ENCODE peak calls at places on chromosomes 3 and 15, in four cellular contexts. O, K, Q and D are unnamed samples.

GRCh38 chr3:73784647-73785420 is 160.1 kb upstream of the PDZRN3 start:
- DNase-seq in K (no peak), Q (no peak), O (no peak), D (no peak)

GRCh38 chr3:64918989-64919388 is 231.2 kb upstream of the ADAMTS9 start:
- DNase-seq in Q (no peak), K (no peak), O (no peak), D (no peak)

GRCh38 chr15:79743032-79743431 is 153.8 kb downstream of the MTHFS start:
- DNase-seq in O (no peak), Q (no peak), K (no peak), D (no peak)

GRCh38 chr3:119360736-119361462 is 66.7 kb downstream of the ARHGAP31 start:
- DNase-seq in O (no peak), K (peak; percentile 68), Q (no peak), D (no peak)

GRCh38 chr15:68352401-68353062 is 75.0 kb downstream of the FEM1B start:
- DNase-seq in Q (peak; percentile 72), O (no peak), K (no peak), D (peak; percentile 83)

GRCh38 chr3:131393868-131394267 is 12.3 kb downstream of the NUDT16 start:
- DNase-seq in O (no peak), K (no peak), Q (no peak), D (no peak)

GRCh38 chr3:197504239-197505191 is 51.3 kb downstream of the BDH1 start:
- DNase-seq in K (no peak), O (no peak), Q (no peak), D (no peak)

GRCh38 chr15:55734641-55735040 is 8.3 kb downstream of the PRTG start:
- DNase-seq in Q (no peak), O (no peak), K (no peak), D (no peak)

GRCh38 chr3:111801697-111802655 is 57.1 kb upstream of the PHLDB2 start:
- DNase-seq in K (no peak), Q (no peak), O (no peak), D (no peak)

GRCh38 chr3:43238801-43239200 is 47.5 kb upstream of the SNRK start:
- DNase-seq in O (no peak), Q (no peak), K (no peak), D (no peak)

GRCh38 chr15:78347586-78348543 is 7.7 kb downstream of the CRABP1 start:
- DNase-seq in Q (no peak), O (no peak), K (no peak), D (no peak)

GRCh38 chr3:79178471-79178870 is 589.3 kb downstream of the ROBO1 start:
- DNase-seq in O (no peak), Q (no peak), K (no peak), D (no peak)

GRCh38 chr3:15929944-15930571 is 132.3 kb upstream of the ANKRD28 start:
- DNase-seq in O (no peak), Q (no peak), K (no peak), D (no peak)

GRCh38 chr3:156516951-156517350 is 38.0 kb downstream of the SSR3 start:
- DNase-seq in Q (no peak), O (no peak), K (no peak), D (no peak)

GRCh38 chr3:16151109-16151508 is 23.4 kb upstream of the GALNT15 start:
- DNase-seq in Q (no peak), O (peak; percentile 76), K (no peak), D (no peak)

GRCh38 chr3:79063629-79064028 is 704.2 kb downstream of the ROBO1 start:
- DNase-seq in O (no peak), K (no peak), Q (no peak), D (no peak)

GRCh38 chr3:141050576-141050912 is 603 bp upstream of the SPSB4 start:
- DNase-seq in K (peak; percentile 76), O (no peak), Q (no peak), D (no peak)

GRCh38 chr15:88098317-88098716 is 158.2 kb downstream of the NTRK3 start:
- DNase-seq in Q (no peak), O (no peak), K (no peak), D (no peak)

GRCh38 chr15:100108346-100108745 is 233.4 kb downstream of the ADAMTS17 start:
- DNase-seq in K (no peak), Q (no peak), O (no peak), D (no peak)

GRCh38 chr15:82128401-82129143 is 82.8 kb upstream of the MEX3B start:
- DNase-seq in Q (peak; percentile 19), O (no peak), K (no peak), D (no peak)

GRCh38 chr3:13564751-13565560 is 16.0 kb downstream of the FBLN2 start:
- DNase-seq in Q (no peak), K (no peak), O (no peak), D (no peak)

GRCh38 chr15:31523027-31523654 is 196.5 kb downstream of the KLF13 start:
- DNase-seq in Q (no peak), O (no peak), K (no peak), D (no peak)

GRCh38 chr3:101966202-101966722 is 116.9 kb downstream of the NFKBIZ start:
- DNase-seq in Q (no peak), O (no peak), K (no peak), D (no peak)

GRCh38 chr3:101963902-101964362 is 114.6 kb downstream of the NFKBIZ start:
- DNase-seq in K (no peak), O (no peak), Q (no peak), D (no peak)

GRCh38 chr3:101970212-101970611 is 120.9 kb downstream of the NFKBIZ start:
- DNase-seq in O (no peak), Q (no peak), K (no peak), D (no peak)

GRCh38 chr3:101962055-101962454 is 112.7 kb downstream of the NFKBIZ start:
- DNase-seq in K (no peak), Q (no peak), O (no peak), D (no peak)

GRCh38 chr3:101964861-101965260 is 115.5 kb downstream of the NFKBIZ start:
- DNase-seq in Q (no peak), O (no peak), K (peak; percentile 19), D (no peak)
- TF ChIP-seq CTCF in Q (no peak), O (no peak), K (no peak), D (no peak)

GRCh38 chr15:72474466-72474911 is 359 bp downstream of the ARIH1 start:
- DNase-seq in Q (no peak), K (no peak), O (no peak), D (no peak)

GRCh38 chr15:72474912-72475601 is 927 bp downstream of the ARIH1 start:
- DNase-seq in K (peak; percentile 74), O (peak; percentile 48), Q (peak; percentile 92), D (peak; percentile 76)

GRCh38 chr15:72475674-72476073 is 1.5 kb downstream of the ARIH1 start:
- DNase-seq in K (no peak), Q (no peak), O (no peak), D (no peak)

GRCh38 chr15:72473670-72474465 is at the start of gene ARIH1:
- DNase-seq in K (peak; percentile 97), Q (peak; percentile 95), O (peak; percentile 94), D (peak; percentile 95)

GRCh38 chr15:72472907-72473669 is 1.0 kb upstream of the ARIH1 start:
- DNase-seq in Q (no peak), O (no peak), K (no peak), D (no peak)
- TF ChIP-seq CTCF in Q (no peak), O (peak; percentile 21), K (no peak), D (peak; percentile 23)

DNA sequence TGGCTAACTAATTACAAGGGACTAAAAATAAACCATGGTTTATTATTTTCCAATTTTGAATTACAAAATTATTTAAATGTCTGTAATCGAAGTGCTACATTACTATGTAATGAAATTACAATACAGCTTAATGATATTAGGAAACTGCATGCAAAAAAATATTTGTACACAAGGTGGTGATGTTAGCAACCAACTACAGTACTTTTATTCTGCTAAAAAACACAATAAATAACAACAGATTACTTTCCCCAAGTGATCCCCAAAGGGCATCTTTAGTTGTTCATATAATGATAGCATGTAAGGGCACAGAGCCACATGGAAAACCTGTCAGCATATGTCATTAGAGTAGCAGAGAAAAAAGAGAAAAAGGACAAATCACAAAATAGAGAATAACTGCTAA is 147.5 kb upstream of the SOX2 start:
- DNase-seq in K (no peak), Q (no peak), O (no peak), D (no peak)
- TF ChIP-seq CTCF in K (no peak), Q (no peak), O (peak; percentile 19), D (no peak)

GRCh38 chr3:12288466-12289129 is at the start of gene PPARG:
- DNase-seq in K (peak; percentile 82), Q (no peak), O (no peak), D (no peak)

GRCh38 chr3:12286504-12286903 is 2.4 kb upstream of the PPARG start:
- DNase-seq in O (no peak), K (no peak), Q (no peak), D (no peak)

GRCh38 chr3:12285003-12285555 is 3.8 kb upstream of the PPARG start:
- DNase-seq in K (no peak), O (no peak), Q (no peak), D (no peak)

GRCh38 chr3:12287727-12288465 is 974 bp upstream of the PPARG start:
- DNase-seq in K (peak; percentile 69), Q (peak; percentile 33), O (no peak), D (peak; percentile 55)

GRCh38 chr3:12286927-12287726 is 1.7 kb upstream of the PPARG start:
- DNase-seq in O (no peak), K (peak; percentile 61), Q (no peak), D (no peak)
- TF ChIP-seq CTCF in O (peak; percentile 23), K (peak; percentile 26), Q (no peak), D (no peak)

DNA sequence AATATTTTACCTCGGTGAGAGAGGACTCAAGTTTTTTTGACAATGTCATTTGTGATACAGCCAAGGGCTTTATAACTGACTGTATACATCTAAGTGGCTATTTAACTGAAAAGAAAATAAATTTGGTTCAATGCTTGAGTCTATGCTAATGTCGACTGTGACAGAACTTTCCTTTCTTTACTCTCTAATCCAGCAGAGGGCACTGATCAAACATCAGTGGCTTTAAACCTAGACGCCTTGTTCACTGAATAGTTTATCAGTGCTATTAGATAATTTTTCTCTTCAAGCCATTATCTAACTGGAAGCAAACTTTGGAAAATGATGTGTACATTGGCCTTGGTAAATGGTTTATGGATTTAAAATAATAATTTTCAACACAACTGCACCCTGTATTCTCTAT is 285.1 kb downstream of the CHL1 start:
- DNase-seq in Q (no peak), K (peak; percentile 47), O (no peak), D (no peak)
- TF ChIP-seq CTCF in Q (no peak), K (peak; percentile 65), O (peak; percentile 5), D (no peak)

GRCh38 chr3:57434041-57434440 is 110.1 kb downstream of the DNAH12 start:
- DNase-seq in Q (no peak), K (peak; percentile 79), O (no peak), D (no peak)
- TF ChIP-seq CTCF in Q (peak; percentile 3), K (peak; percentile 59), O (peak; percentile 29), D (peak; percentile 32)

GRCh38 chr3:127175272-127175671 is 17.7 kb upstream of the PRR23E start:
- DNase-seq in K (no peak), O (no peak), Q (no peak), D (no peak)

GRCh38 chr3:127173516-127174166 is 19.3 kb upstream of the PRR23E start:
- DNase-seq in O (no peak), Q (no peak), K (no peak), D (no peak)

GRCh38 chr3:127174284-127174683 is 18.6 kb upstream of the PRR23E start:
- DNase-seq in O (no peak), K (no peak), Q (no peak), D (no peak)

GRCh38 chr3:127174715-127175140 is 18.2 kb upstream of the PRR23E start:
- DNase-seq in Q (no peak), O (no peak), K (no peak), D (no peak)

GRCh38 chr3:127177226-127177625 is 15.7 kb upstream of the PRR23E start:
- DNase-seq in Q (no peak), O (no peak), K (no peak), D (no peak)
- TF ChIP-seq CTCF in Q (no peak), O (no peak), K (peak; percentile 44), D (no peak)

GRCh38 chr3:31929826-31930502 is 51.1 kb downstream of the OSBPL10 start:
- DNase-seq in K (no peak), O (no peak), Q (no peak), D (no peak)
- TF ChIP-seq CTCF in K (no peak), O (no peak), Q (no peak), D (no peak)